ENCODE peak calls at places on chromosomes 16 and 17, in seven cellular contexts. V is heart right ventricle, B is bronchial epithelial cell, X is IMR-90, J is HFF-Myc, K is GM06990, F is brain microvascular endothelial cell. S is an unnamed sample.

GRCh38 chr17:12866244-12866643 is 76.9 kb downstream of the ARHGAP44 start:
- DNase-seq in K (peak; percentile 41), J (no peak), F (no peak), X (no peak), B (no peak), V (no peak), S (no peak)

GRCh38 chr17:1108810-1109605 is 70.8 kb downstream of the ABR start:
- DNase-seq in K (peak; percentile 69), J (no peak), V (peak; percentile 68), X (peak; percentile 44), B (no peak), F (no peak), S (no peak)

GRCh38 chr16:55271945-55272513 is 52.0 kb upstream of the IRX6 start:
- DNase-seq in F (no peak), V (peak; percentile 19), B (no peak), J (no peak), X (no peak), K (no peak), S (no peak)

GRCh38 chr16:22933173-22933572 is 119.2 kb downstream of the HS3ST2 start:
- DNase-seq in K (no peak), B (no peak), V (peak; percentile 10), F (no peak), J (no peak), X (no peak), S (no peak)

GRCh38 chr17:65121916-65122821 is 15.0 kb upstream of the RGS9 start:
- DNase-seq in F (no peak), X (no peak), V (no peak), K (peak; percentile 50), J (no peak), B (peak; percentile 70), S (peak; percentile 37)

GRCh38 chr17:74190154-74190553 is 13.3 kb upstream of the RPL38 start:
- DNase-seq in F (peak; percentile 59), V (no peak), X (peak; percentile 61), K (no peak), B (peak; percentile 64), J (no peak), S (no peak)

GRCh38 chr17:28684963-28685362 is 23.0 kb downstream of the SUPT6H start:
- DNase-seq in K (no peak), F (peak; percentile 10), V (no peak), B (no peak), J (peak; percentile 33), X (peak; percentile 16), S (no peak)

GRCh38 chr17:4679652-4680051 is 24.3 kb downstream of the PELP1 start:
- DNase-seq in F (peak; percentile 79), K (no peak), J (peak; percentile 33), V (no peak), B (peak; percentile 80), X (peak; percentile 79), S (no peak)

GRCh38 chr17:35423761-35424160 is 8.5 kb downstream of the SLFN12 start:
- DNase-seq in X (peak; percentile 36), F (peak; percentile 36), B (peak; percentile 18), K (no peak), J (no peak), V (no peak), S (no peak)

GRCh38 chr16:11916524-11917285 is 949 bp upstream of the GSPT1 start:
- DNase-seq in B (peak; percentile 90), K (no peak), J (no peak), F (no peak), X (peak; percentile 41), V (no peak), S (no peak)

GRCh38 chr16:58249780-58250478 is 44.9 kb downstream of the PRSS54 start:
- DNase-seq in B (peak; percentile 79), V (peak; percentile 56), F (peak; percentile 60), X (peak; percentile 62), K (peak; percentile 94), J (peak; percentile 42), S (peak; percentile 62)

GRCh38 chr17:12686486-12686885 is 20.8 kb downstream of the MYOCD start:
- DNase-seq in J (no peak), F (no peak), X (no peak), K (no peak), B (no peak), V (no peak), S (no peak)

DNA sequence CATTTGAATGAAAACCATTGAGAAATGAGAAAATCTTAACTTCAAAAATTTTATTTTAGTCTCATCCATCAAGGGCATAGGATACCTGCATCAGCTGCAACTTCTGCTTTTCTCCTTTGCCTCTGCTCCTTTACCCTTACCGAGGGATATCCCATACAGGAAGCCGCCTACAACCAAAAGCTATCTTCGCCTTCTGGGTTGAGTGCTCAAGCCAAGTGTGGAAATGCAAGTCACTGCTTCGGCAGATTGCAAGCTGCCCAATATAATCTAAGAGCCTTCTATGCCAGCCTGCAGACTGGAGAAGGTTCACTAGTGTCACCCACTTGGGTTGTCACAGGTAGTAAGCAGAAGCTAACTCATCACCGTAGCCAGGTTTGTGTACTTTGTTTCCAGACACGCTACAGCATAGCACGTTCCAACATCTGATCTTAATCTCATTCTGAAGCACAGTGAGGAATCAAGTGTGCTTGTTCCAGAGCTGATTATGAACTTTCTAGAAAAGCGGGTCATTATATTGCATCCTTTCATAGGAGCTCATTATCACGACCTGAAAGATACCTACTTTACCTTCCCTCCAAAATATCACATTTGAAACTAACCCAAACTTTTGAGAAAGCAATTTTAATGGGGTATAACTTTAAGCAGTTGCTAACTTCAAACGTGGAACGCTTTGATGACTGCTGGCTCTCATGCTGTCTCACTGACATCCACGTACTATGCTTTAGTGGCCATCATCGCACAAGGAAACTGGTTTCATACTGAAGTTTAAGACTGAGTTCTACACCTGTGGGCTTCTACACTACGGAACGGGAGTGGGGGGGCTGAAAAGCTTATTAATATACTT is 8.0 kb upstream of the UNK start:
- DNase-seq in V (no peak), X (no peak), F (no peak), B (peak; percentile 41), K (no peak), J (no peak), S (no peak)
- H3K4me3 ChIP-seq in V (peak overlapping the region; percentile 87), X (no peak overlapping the region), F (peak overlapping the region; percentile 94), B (no peak overlapping the region), K (no peak overlapping the region), J (peak overlapping the region; percentile 91), S (no peak overlapping the region)

GRCh38 chr17:63413128-63413527 is 33.0 kb downstream of the CYB561 start:
- DNase-seq in B (no peak), K (no peak), J (no peak), V (no peak), X (no peak), F (no peak), S (no peak)
- TF ChIP-seq CTCF in B (no peak), K (no peak), J (no peak), V (no peak), X (no peak), F (no peak), S (no peak)

GRCh38 chr17:57551321-57552079 is 193.6 kb downstream of the CCDC182 start:
- DNase-seq in K (peak; percentile 79), F (no peak), B (no peak), J (no peak), X (no peak), V (no peak), S (peak; percentile 51)

GRCh38 chr17:57549996-57550395 is 195.1 kb downstream of the CCDC182 start:
- DNase-seq in J (no peak), X (no peak), K (no peak), F (no peak), V (no peak), B (no peak), S (no peak)

GRCh38 chr17:57549468-57549867 is 195.6 kb downstream of the CCDC182 start:
- DNase-seq in V (no peak), B (no peak), K (no peak), F (no peak), X (no peak), J (no peak), S (no peak)

GRCh38 chr17:57552114-57552601 is 192.9 kb downstream of the CCDC182 start:
- DNase-seq in F (peak; percentile 18), J (no peak), B (no peak), V (peak; percentile 37), K (peak; percentile 56), X (no peak), S (peak; percentile 8)

GRCh38 chr17:57550671-57551315 is 194.3 kb downstream of the CCDC182 start:
- DNase-seq in K (no peak), J (no peak), F (no peak), B (no peak), V (no peak), X (no peak), S (no peak)
- H3K4me3 ChIP-seq in K (no peak overlapping the region), J (no peak overlapping the region), F (no peak overlapping the region), B (no peak overlapping the region), V (no peak overlapping the region), X (no peak overlapping the region), S (no peak overlapping the region)

DNA sequence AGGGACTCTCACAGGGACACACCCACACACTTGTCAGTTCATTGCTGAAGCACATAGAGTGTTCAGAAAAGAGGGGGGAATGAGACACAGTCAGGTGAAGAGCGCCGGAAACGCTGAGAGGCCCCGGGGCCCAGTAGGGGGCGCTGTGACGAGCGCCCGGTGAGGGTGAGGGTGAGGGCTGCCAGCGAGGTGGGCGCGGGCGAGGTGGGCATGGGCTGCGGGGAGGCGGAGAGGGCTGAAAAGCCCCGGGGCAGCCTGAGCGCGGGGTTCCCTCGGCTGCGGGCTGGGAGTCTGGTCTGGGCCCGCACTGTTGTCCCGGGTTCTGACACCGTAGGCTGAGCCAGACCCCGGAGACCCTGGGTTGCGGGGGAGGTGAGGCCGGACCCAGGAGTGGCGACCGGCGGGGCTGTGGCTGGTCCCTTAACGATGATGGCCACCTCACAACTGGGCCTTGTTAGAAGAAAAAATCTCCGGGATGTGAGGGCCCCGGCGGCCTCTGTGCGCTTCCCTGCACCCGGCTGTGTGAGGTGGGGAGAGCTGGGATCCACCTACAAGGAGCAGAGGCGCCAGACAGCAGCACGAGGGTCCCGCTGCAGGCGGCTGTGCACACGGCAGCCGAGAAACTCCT is 91.4 kb downstream of the C16orf78 start:
- DNase-seq in B (no peak), F (no peak), X (no peak), K (no peak), J (no peak), V (no peak), S (no peak)
- TF ChIP-seq CTCF in B (no peak), F (peak; percentile 33), X (no peak), K (peak; percentile 65), J (peak; percentile 56), V (peak; percentile 57), S (peak; percentile 71)

GRCh38 chr16:72921106-72921505 is 126.8 kb downstream of the ZFHX3 start:
- DNase-seq in F (no peak), J (no peak), V (no peak), K (no peak), B (no peak), X (no peak), S (no peak)
- H3K4me3 ChIP-seq in F (no peak overlapping the region), J (no peak overlapping the region), V (no peak overlapping the region), K (no peak overlapping the region), B (no peak overlapping the region), X (no peak overlapping the region), S (no peak overlapping the region)

DNA sequence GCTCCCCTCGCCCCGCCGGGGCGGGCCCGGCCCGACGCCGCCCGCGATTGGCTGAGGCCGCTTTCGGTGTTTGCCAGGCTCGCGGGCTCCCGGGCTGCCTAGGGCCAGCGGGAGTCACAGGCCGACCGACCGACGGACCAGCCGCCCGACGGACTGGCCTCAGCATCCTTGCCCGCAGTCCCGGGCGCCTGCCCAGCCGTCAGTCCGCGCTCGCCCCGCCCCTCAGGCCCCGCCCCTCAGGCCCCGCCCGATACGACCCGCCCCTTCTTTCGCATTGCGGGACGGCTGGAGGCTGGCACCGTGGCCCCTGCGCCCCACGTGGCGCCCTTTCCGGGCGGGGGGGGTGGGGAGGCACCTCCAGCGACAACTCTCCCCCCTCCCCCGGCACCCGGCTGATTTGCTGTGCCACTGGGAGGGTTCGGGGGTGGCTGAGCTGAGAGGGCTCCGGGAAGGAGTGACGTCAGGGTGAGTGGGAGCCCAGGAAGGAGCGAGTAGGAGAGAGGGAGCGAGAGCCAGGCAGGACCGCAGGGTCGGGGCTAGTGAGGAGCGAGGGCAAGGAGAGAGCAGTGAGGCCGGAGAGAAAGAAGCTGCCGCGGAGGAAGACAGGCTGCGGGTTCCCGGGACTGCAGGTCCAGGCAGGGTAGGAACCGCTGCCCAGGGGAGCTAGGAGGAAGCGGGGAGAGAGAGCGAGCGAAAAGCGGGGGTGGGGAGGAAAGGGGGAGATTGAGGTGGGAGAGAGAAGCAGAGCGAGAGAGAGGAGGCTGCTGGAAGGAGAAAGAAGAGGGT is at the start of gene ASPHD1:
- DNase-seq in B (peak; percentile 78), K (peak; percentile 66), V (peak; percentile 46), F (peak; percentile 76), X (peak; percentile 86), J (peak; percentile 35), S (no peak)
- TF ChIP-seq CTCF in B (no peak), K (no peak), V (no peak), F (no peak), X (no peak), J (no peak), S (no peak)

S was measured in GM12864.